ENCODE peak calls at places on chromosomes 16 and 17, in eight cellular contexts. F, R, A, D, V, M, B and N are unnamed samples.
A peak's percentile ranks its signal among the peaks of the same experiment; 100 is the strongest.

GRCh38 chr17:50638572-50638850 is 3.8 kb downstream of the ABCC3 start:
- DNase-seq in F (no peak), R (no peak), A (no peak), D (no peak), V (no peak), M (no peak), B (peak; percentile 90), N (no peak)

GRCh38 chr16:35391328-35391727 is 1931.9 kb downstream of the TP53TG3F start:
- DNase-seq in F (no peak), R (no peak), A (peak; percentile 4), D (peak; percentile 14), V (no peak), M (no peak), B (peak; percentile 21), N (peak; percentile 4)

GRCh38 chr16:62752837-62753236 is 716.6 kb upstream of the CDH8 start:
- DNase-seq in F (no peak), R (no peak), A (no peak), D (no peak), V (no peak), M (no peak), B (no peak), N (no peak)

GRCh38 chr16:89827383-89828198 is 684 bp upstream of the SPIRE2 start:
- DNase-seq in F (peak; percentile 48), R (no peak), A (peak; percentile 67), D (no peak), V (peak; percentile 78), M (no peak), B (peak; percentile 52), N (peak; percentile 54)

GRCh38 chr17:80785477-80786178 is 206.0 kb upstream of the CHMP6 start:
- DNase-seq in F (peak; percentile 68), R (peak; percentile 56), A (peak; percentile 61), D (peak; percentile 68), V (no peak), M (no peak), B (no peak), N (no peak)

GRCh38 chr17:16068323-16068722 is 68.7 kb downstream of the TTC19 start:
- DNase-seq in F (no peak), R (no peak), A (no peak), D (no peak), V (no peak), M (no peak), B (no peak), N (no peak)

GRCh38 chr17:17714261-17714866 is 33.1 kb downstream of the RAI1 start:
- DNase-seq in F (no peak), R (no peak), A (peak; percentile 62), D (no peak), V (no peak), M (no peak), B (no peak), N (no peak)

GRCh38 chr16:1913327-1914083 is 4.7 kb downstream of the HS3ST6 start:
- DNase-seq in F (no peak), R (peak; percentile 34), A (no peak), D (no peak), V (peak; percentile 66), M (no peak), B (no peak), N (no peak)

GRCh38 chr17:63929860-63930766 is 2.0 kb downstream of the CD79B start:
- DNase-seq in F (peak; percentile 58), R (no peak), A (peak; percentile 60), D (no peak), V (peak; percentile 75), M (no peak), B (no peak), N (peak; percentile 50)

GRCh38 chr17:56596741-56597494 is 3.4 kb downstream of the NOG start:
- DNase-seq in F (no peak), R (no peak), A (no peak), D (peak; percentile 7), V (peak; percentile 84), M (no peak), B (no peak), N (peak; percentile 46)

GRCh38 chr16:69481901-69482341 is 57.5 kb downstream of the CYB5B start:
- DNase-seq in F (peak; percentile 97), R (no peak), A (peak; percentile 77), D (no peak), V (peak; percentile 48), M (no peak), B (peak; percentile 15), N (no peak)

GRCh38 chr16:56189990-56190902 is 1.0 kb upstream of the GNAO1 start:
- DNase-seq in F (no peak), R (no peak), A (peak; percentile 66), D (no peak), V (peak; percentile 51), M (no peak), B (no peak), N (no peak)

GRCh38 chr17:8056232-8056975 is 17.5 kb downstream of the ALOX15B start:
- DNase-seq in F (no peak), R (no peak), A (no peak), D (peak; percentile 49), V (no peak), M (no peak), B (peak; percentile 51), N (no peak)

GRCh38 chr17:12089809-12090384 is 69.2 kb downstream of the MAP2K4 start:
- DNase-seq in F (no peak), R (no peak), A (no peak), D (no peak), V (no peak), M (no peak), B (peak; percentile 24), N (no peak)

GRCh38 chr17:6162216-6162615 is 92.0 kb downstream of the WSCD1 start:
- DNase-seq in F (no peak), R (no peak), A (no peak), D (no peak), V (peak; percentile 83), M (no peak), B (no peak), N (peak; percentile 70)

GRCh38 chr17:8185580-8186445 is 4.2 kb downstream of the BORCS6 start:
- DNase-seq in F (peak; percentile 94), R (no peak), A (peak; percentile 86), D (peak; percentile 84), V (peak; percentile 89), M (peak; percentile 88), B (peak; percentile 85), N (peak; percentile 70)

GRCh38 chr16:84992700-84993075 is 18.6 kb downstream of the ZDHHC7 start:
- DNase-seq in F (no peak), R (no peak), A (no peak), D (no peak), V (no peak), M (no peak), B (no peak), N (no peak)

GRCh38 chr17:65794572-65794971 is 233.1 kb upstream of the AXIN2 start:
- DNase-seq in F (no peak), R (no peak), A (peak; percentile 6), D (no peak), V (peak; percentile 30), M (no peak), B (peak; percentile 38), N (peak; percentile 69)

GRCh38 chr17:64019486-64020067 is 856 bp downstream of the ICAM2 start:
- DNase-seq in F (no peak), R (no peak), A (no peak), D (peak; percentile 20), V (no peak), M (no peak), B (no peak), N (no peak)

GRCh38 chr17:60604686-60605334 is 4.8 kb downstream of the PPM1D start:
- DNase-seq in F (peak; percentile 64), R (no peak), A (peak; percentile 90), D (no peak), V (no peak), M (no peak), B (peak; percentile 72), N (no peak)

GRCh38 chr17:4229627-4230026 is 34.2 kb downstream of the ANKFY1 start:
- DNase-seq in F (peak; percentile 84), R (no peak), A (peak; percentile 26), D (no peak), V (no peak), M (no peak), B (peak; percentile 67), N (no peak)

GRCh38 chr16:15765880-15766279 is 90.9 kb downstream of the MYH11 start:
- DNase-seq in F (no peak), R (peak; percentile 48), A (peak; percentile 28), D (peak; percentile 36), V (peak; percentile 62), M (no peak), B (peak; percentile 37), N (peak; percentile 68)

GRCh38 chr17:78412403-78412802 is 34.0 kb downstream of the PGS1 start:
- DNase-seq in F (no peak), R (no peak), A (peak; percentile 40), D (peak; percentile 71), V (peak; percentile 81), M (no peak), B (no peak), N (peak; percentile 58)

GRCh38 chr17:8470447-8471047 is 34.9 kb downstream of the NDEL1 start:
- DNase-seq in F (peak; percentile 82), R (no peak), A (peak; percentile 87), D (no peak), V (peak; percentile 39), M (no peak), B (no peak), N (peak; percentile 47)

GRCh38 chr16:28999577-28999976 is 14.7 kb downstream of the LAT start:
- DNase-seq in F (no peak), R (no peak), A (no peak), D (no peak), V (no peak), M (no peak), B (no peak), N (no peak)

GRCh38 chr17:37475713-37476420 is 13.8 kb upstream of the DUSP14 start:
- DNase-seq in F (no peak), R (no peak), A (no peak), D (no peak), V (no peak), M (no peak), B (no peak), N (no peak)

GRCh38 chr17:76433693-76434092 is 19.3 kb downstream of the UBE2O start:
- DNase-seq in F (no peak), R (no peak), A (no peak), D (no peak), V (no peak), M (no peak), B (no peak), N (no peak)

GRCh38 chr16:12017583-12017982 is 41.0 kb downstream of the SNX29 start:
- DNase-seq in F (no peak), R (no peak), A (no peak), D (no peak), V (no peak), M (no peak), B (no peak), N (no peak)

GRCh38 chr17:63503330-63503685 is 19.9 kb upstream of the KCNH6 start:
- DNase-seq in F (no peak), R (no peak), A (no peak), D (no peak), V (no peak), M (no peak), B (no peak), N (no peak)